ENCODE peak calls at places on chromosomes 2 and 18, in four cellular contexts. K, P, D and X are unnamed samples.

GRCh38 chr2:100813527-100813926 is 6.4 kb upstream of the NPAS2 start:
- DNase-seq in K (no peak), P (no peak), D (no peak), X (no peak)

GRCh38 chr2:162928356-162928755 is 89.8 kb upstream of the KCNH7 start:
- DNase-seq in K (no peak), P (no peak), D (peak), X (no peak)

GRCh38 chr18:77635441-77635840 is 385.8 kb downstream of the GALR1 start:
- DNase-seq in K (no peak), P (no peak), D (no peak), X (no peak)

GRCh38 chr18:29285471-29285870 is 1108.5 kb upstream of the CDH2 start:
- DNase-seq in K (no peak), P (no peak), D (no peak), X (no peak)

GRCh38 chr2:65309699-65310098 is 82.1 kb downstream of the ACTR2 start:
- DNase-seq in K (no peak), P (no peak), D (no peak), X (no peak)

GRCh38 chr2:182318466-182319309 is 108.1 kb downstream of the PDE1A start:
- DNase-seq in K (no peak), P (no peak), D (no peak), X (no peak)

GRCh38 chr2:48248251-48248933 is 281.6 kb upstream of the STON1 start:
- DNase-seq in K (no peak), P (no peak), D (no peak), X (no peak)

GRCh38 chr2:164793531-164793930 is 48.1 kb downstream of the COBLL1 start:
- DNase-seq in K (no peak), P (no peak), D (no peak), X (no peak)

GRCh38 chr2:210655229-210655628 is 98.8 kb downstream of the CPS1 start:
- DNase-seq in K (no peak), P (no peak), D (no peak), X (no peak)